ENCODE peak calls at places on chromosomes 5 and 9, in six cellular contexts. J is CD8-positive, alpha-beta T cell; Y is HCT116; K is ascending aorta; C is left ventricle myocardium inferior; U is PC-9. R is an unnamed sample.

GRCh38 chr5:167754501-167754941 is 536.9 kb upstream of the WWC1 start:
- DNase-seq in J (no peak), Y (no peak), K (no peak), C (no peak), U (no peak), R (no peak)

GRCh38 chr9:92724528-92725265 is 39.9 kb downstream of the BICD2 start:
- DNase-seq in J (no peak), Y (no peak), K (no peak), C (no peak), U (no peak), R (peak)

GRCh38 chr9:87063883-87064282 is 116.6 kb upstream of the GAS1 start:
- DNase-seq in J (no peak), Y (no peak), K (peak), C (no peak), U (no peak), R (peak)

GRCh38 chr9:121895836-121896544 is 197.1 kb downstream of the TTLL11 start:
- DNase-seq in J (no peak), Y (no peak), K (no peak), C (peak), U (no peak), R (peak)

GRCh38 chr9:22529426-22530199 is 83.0 kb downstream of the DMRTA1 start:
- DNase-seq in J (no peak), Y (no peak), K (no peak), C (no peak), U (no peak), R (no peak)

GRCh38 chr9:136494531-136495215 is 11.8 kb upstream of the SEC16A start:
- DNase-seq in J (no peak), Y (no peak), K (no peak), C (no peak), U (no peak), R (no peak)

GRCh38 chr9:135858491-135859185 is 48.7 kb downstream of the CAMSAP1 start:
- DNase-seq in J (no peak), Y (no peak), K (no peak), C (no peak), U (no peak), R (peak)

GRCh38 chr5:178121450-178122276 is 8.3 kb downstream of the N4BP3 start:
- DNase-seq in J (no peak), Y (no peak), K (no peak), C (peak), U (no peak), R (no peak)

GRCh38 chr5:7849531-7850240 is 1.2 kb downstream of the CFAP90 start:
- DNase-seq in J (no peak), Y (no peak), K (no peak), C (no peak), U (no peak), R (no peak)

GRCh38 chr5:2751592-2752021 is at the start of gene IRX2:
- DNase-seq in J (no peak), Y (no peak), K (no peak), C (peak), U (no peak), R (no peak)

GRCh38 chr5:143837306-143837848 is 25.4 kb downstream of the HMHB1 start:
- DNase-seq in J (no peak), Y (no peak), K (no peak), C (no peak), U (no peak), R (no peak)

GRCh38 chr5:132526290-132526973 is 16.9 kb downstream of the IL5 start:
- DNase-seq in J (peak), Y (peak), K (no peak), C (no peak), U (peak), R (peak)

GRCh38 chr9:99079542-99079941 is 25.4 kb upstream of the TGFBR1 start:
- DNase-seq in J (no peak), Y (no peak), K (no peak), C (no peak), U (no peak), R (no peak)

GRCh38 chr5:7208911-7209310 is 187.0 kb upstream of the ADCY2 start:
- DNase-seq in J (no peak), Y (no peak), K (peak), C (no peak), U (no peak), R (peak)

GRCh38 chr5:114223866-114224265 is 138.0 kb upstream of the KCNN2 start:
- DNase-seq in J (no peak), Y (peak), K (no peak), C (no peak), U (no peak), R (no peak)

GRCh38 chr9:77846957-77847574 is 184.5 kb downstream of the GNAQ start:
- DNase-seq in J (no peak), Y (no peak), K (no peak), C (no peak), U (no peak), R (no peak)

GRCh38 chr9:133202145-133202513 is 6.9 kb downstream of the OBP2B start:
- DNase-seq in J (no peak), Y (no peak), K (peak), C (no peak), U (no peak), R (no peak)

GRCh38 chr5:139808481-139809330 is 13.1 kb downstream of the PSD2 start:
- DNase-seq in J (peak), Y (no peak), K (no peak), C (peak), U (peak), R (no peak)

GRCh38 chr9:5510360-5510931 is at the start of gene PDCD1LG2:
- DNase-seq in J (no peak), Y (no peak), K (no peak), C (no peak), U (no peak), R (no peak)

GRCh38 chr5:174654442-174654841 is 69.9 kb upstream of the MSX2 start:
- DNase-seq in J (no peak), Y (no peak), K (no peak), C (no peak), U (no peak), R (no peak)

GRCh38 chr5:107289030-107289714 is 381.6 kb downstream of the EFNA5 start:
- DNase-seq in J (no peak), Y (no peak), K (no peak), C (no peak), U (no peak), R (no peak)

GRCh38 chr5:139378941-139379361 is 4.1 kb downstream of the SLC23A1 start:
- DNase-seq in J (no peak), Y (no peak), K (no peak), C (no peak), U (no peak), R (no peak)

GRCh38 chr5:2549902-2550301 is 201.6 kb downstream of the IRX2 start:
- DNase-seq in J (no peak), Y (no peak), K (no peak), C (no peak), U (no peak), R (no peak)

GRCh38 chr5:33852327-33852726 is 39.5 kb downstream of the ADAMTS12 start:
- DNase-seq in J (no peak), Y (no peak), K (no peak), C (no peak), U (no peak), R (no peak)

GRCh38 chr5:107021575-107021974 is 649.2 kb downstream of the EFNA5 start:
- DNase-seq in J (no peak), Y (no peak), K (no peak), C (no peak), U (no peak), R (no peak)

GRCh38 chr5:133247881-133248642 is 196.2 kb downstream of the HSPA4 start:
- DNase-seq in J (no peak), Y (peak), K (no peak), C (no peak), U (peak), R (peak)

GRCh38 chr5:148816822-148817221 is 9.6 kb upstream of the ADRB2 start:
- DNase-seq in J (no peak), Y (no peak), K (no peak), C (no peak), U (no peak), R (no peak)

GRCh38 chr9:111298111-111298510 is 31.9 kb downstream of the OR2K2 start:
- DNase-seq in J (no peak), Y (no peak), K (no peak), C (no peak), U (no peak), R (no peak)

GRCh38 chr9:17117372-17117771 is 17.5 kb upstream of the CNTLN start:
- DNase-seq in J (no peak), Y (no peak), K (no peak), C (no peak), U (no peak), R (no peak)

GRCh38 chr5:6686916-6687409 is 26.3 kb upstream of the TENT4A start:
- DNase-seq in J (no peak), Y (no peak), K (no peak), C (no peak), U (no peak), R (no peak)

GRCh38 chr5:60972225-60972624 is 27.2 kb downstream of the NDUFAF2 start:
- DNase-seq in J (no peak), Y (no peak), K (no peak), C (no peak), U (no peak), R (no peak)

GRCh38 chr9:89452561-89452960 is 45.4 kb downstream of the SEMA4D start:
- DNase-seq in J (no peak), Y (no peak), K (no peak), C (no peak), U (no peak), R (no peak)

GRCh38 chr5:103800728-103801127 is 238.1 kb upstream of the NUDT12 start:
- DNase-seq in J (no peak), Y (no peak), K (no peak), C (no peak), U (no peak), R (peak)

GRCh38 chr5:60598424-60598823 is 101.5 kb downstream of the DEPDC1B start:
- DNase-seq in J (no peak), Y (no peak), K (no peak), C (no peak), U (no peak), R (no peak)

GRCh38 chr5:154159343-154159742 is 31.2 kb upstream of the GALNT10 start:
- DNase-seq in J (no peak), Y (no peak), K (no peak), C (no peak), U (no peak), R (no peak)

GRCh38 chr5:67453526-67453925 is 256.9 kb upstream of the CD180 start:
- DNase-seq in J (no peak), Y (no peak), K (no peak), C (no peak), U (no peak), R (no peak)

GRCh38 chr9:123326662-123327093 is 29.3 kb upstream of the CRB2 start:
- DNase-seq in J (no peak), Y (no peak), K (no peak), C (no peak), U (no peak), R (no peak)
- H3K27ac ChIP-seq in J (no peak), Y (no peak), K (no peak), C (no peak), U (no peak), R (no peak)

GRCh38 chr5:122312670-122312988 is 592 bp downstream of the SNCAIP start:
- DNase-seq in J (no peak), Y (no peak), K (peak), C (peak), U (no peak), R (no peak)
- H3K27ac ChIP-seq in J (no peak), Y (no peak), K (peak), C (peak), U (no peak), R (no peak)

GRCh38 chr5:151248651-151249050 is 4.3 kb upstream of the GM2A start:
- DNase-seq in J (no peak), Y (no peak), K (no peak), C (no peak), U (no peak), R (no peak)

GRCh38 chr5:151243127-151243526 is 9.9 kb upstream of the GM2A start:
- DNase-seq in J (no peak), Y (no peak), K (no peak), C (no peak), U (no peak), R (no peak)

GRCh38 chr5:151244210-151244609 is 8.8 kb upstream of the GM2A start:
- DNase-seq in J (no peak), Y (no peak), K (no peak), C (no peak), U (no peak), R (no peak)

GRCh38 chr5:151243564-151243963 is 9.4 kb upstream of the GM2A start:
- DNase-seq in J (no peak), Y (no peak), K (no peak), C (no peak), U (no peak), R (no peak)

GRCh38 chr5:151245820-151246219 is 7.2 kb upstream of the GM2A start:
- DNase-seq in J (no peak), Y (no peak), K (no peak), C (no peak), U (no peak), R (no peak)
- H3K27ac ChIP-seq in J (no peak), Y (no peak), K (no peak), C (no peak), U (no peak), R (no peak)

GRCh38 chr5:81856948-81857928 is 106.3 kb upstream of the SSBP2 start:
- DNase-seq in J (no peak), Y (no peak), K (peak), C (peak), U (peak), R (peak)
- H3K27ac ChIP-seq in J (no peak), Y (no peak), K (peak), C (peak), U (no peak), R (peak)

DNA sequence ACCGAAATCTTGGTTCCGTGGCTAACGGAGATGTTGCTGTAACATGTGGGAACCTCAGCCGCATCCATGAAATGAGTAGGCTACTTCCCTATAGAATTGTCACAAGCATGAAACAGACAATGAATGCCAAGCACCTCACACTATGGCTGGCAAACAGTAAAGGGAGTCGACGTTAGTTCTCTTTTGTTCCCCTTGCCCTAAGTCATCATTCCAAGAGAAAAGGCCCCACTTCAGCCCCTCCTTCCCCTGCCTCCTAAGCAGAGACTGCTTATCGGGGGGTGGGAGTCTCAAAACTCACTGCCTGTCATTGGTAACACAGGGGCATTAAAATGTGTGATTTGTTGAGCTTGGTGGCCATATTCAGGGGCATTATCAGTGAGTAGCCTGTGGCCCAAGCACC is 159.6 kb downstream of the MAPKAP1 start:
- DNase-seq in J (no peak), Y (no peak), K (no peak), C (no peak), U (no peak), R (no peak)
- H3K27ac ChIP-seq in J (no peak), Y (no peak), K (no peak), C (peak), U (no peak), R (peak)

DNA sequence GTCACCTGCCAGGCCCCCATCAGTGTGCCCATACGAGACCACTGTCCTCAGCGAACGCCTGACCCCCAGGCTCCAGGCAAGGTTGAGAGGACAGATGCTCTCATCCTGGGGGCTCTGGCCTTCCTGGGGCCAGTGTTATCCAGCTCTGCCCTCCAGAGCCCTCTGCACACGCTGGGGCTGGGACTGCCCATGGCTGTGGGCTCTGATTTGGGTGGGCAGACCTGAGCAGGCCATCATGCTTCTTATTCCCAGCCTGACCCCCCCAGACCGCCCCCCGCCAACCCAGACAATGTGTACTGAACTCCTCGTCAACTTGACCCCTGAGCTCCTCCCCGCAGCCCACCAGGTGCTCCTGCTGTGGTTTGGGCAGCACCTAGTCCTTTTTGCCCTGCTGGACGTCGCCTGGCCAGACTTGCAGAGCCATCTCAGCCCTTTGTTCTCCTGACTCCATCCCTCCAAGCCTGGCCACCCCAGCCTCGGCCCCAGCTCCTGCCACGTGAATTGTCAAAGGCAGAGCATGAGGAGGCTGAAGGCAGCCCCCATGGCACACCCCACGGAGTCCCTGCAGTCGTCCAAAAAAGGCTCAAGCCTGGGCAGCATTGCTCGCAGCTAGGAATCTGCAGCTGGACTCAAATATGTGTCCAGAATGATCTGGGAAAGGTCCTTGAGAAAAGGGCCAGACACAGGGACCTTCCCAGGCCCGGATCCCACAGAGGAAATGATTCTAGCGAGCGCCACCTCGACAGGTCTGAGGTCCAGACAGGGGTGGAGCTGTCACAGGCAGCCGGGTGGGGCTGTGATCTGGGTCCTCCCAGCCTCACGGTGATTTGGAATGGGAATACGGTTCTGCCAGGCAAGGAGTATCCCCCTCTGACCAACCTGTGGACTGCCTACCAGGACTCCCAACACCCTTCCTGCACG is 87.0 kb downstream of the ADAMTS2 start:
- DNase-seq in J (no peak), Y (no peak), K (peak), C (no peak), U (no peak), R (no peak)
- H3K27ac ChIP-seq in J (no peak), Y (no peak), K (no peak), C (peak), U (no peak), R (no peak)

GRCh38 chr5:145854651-145855258 is 18.1 kb downstream of the GRXCR2 start:
- DNase-seq in J (no peak), Y (peak), K (no peak), C (no peak), U (peak), R (no peak)

GRCh38 chr5:145855842-145856267 is 17.0 kb downstream of the GRXCR2 start:
- DNase-seq in J (no peak), Y (no peak), K (no peak), C (no peak), U (no peak), R (peak)

GRCh38 chr5:145853952-145854351 is 18.8 kb upstream of the PRELID2 start:
- DNase-seq in J (no peak), Y (no peak), K (no peak), C (no peak), U (no peak), R (no peak)

GRCh38 chr5:145856285-145856818 is 16.5 kb downstream of the GRXCR2 start:
- DNase-seq in J (no peak), Y (no peak), K (peak), C (peak), U (peak), R (peak)

DNA sequence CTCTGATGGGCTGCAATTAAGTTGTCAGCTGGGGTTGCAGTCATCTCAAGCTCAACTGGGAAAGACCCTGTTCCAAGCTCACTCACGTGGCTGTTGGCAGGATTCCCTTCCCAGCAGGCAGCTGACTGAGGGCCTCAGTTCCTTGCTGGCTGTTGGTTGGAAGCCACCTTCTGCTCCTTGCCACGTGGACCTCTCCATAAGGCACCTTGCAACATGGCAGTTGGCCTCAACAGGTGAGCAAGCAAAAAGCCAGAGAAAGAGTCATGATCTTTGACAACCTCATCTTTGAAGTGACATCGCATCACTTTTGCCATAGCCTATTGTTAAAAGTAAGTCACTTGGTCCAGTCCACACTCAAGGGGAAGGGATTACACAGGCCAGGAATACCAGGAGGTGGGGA is 17.8 kb upstream of the PRELID2 start:
- DNase-seq in J (no peak), Y (no peak), K (no peak), C (no peak), U (no peak), R (no peak)
- H3K27ac ChIP-seq in J (no peak), Y (no peak), K (no peak), C (no peak), U (no peak), R (no peak)

GRCh38 chr5:35162848-35163770 is 67.2 kb downstream of the PRLR start:
- DNase-seq in J (no peak), Y (no peak), K (no peak), C (no peak), U (no peak), R (no peak)

GRCh38 chr5:35158627-35159369 is 71.5 kb downstream of the PRLR start:
- DNase-seq in J (no peak), Y (no peak), K (no peak), C (no peak), U (no peak), R (no peak)

GRCh38 chr5:35159370-35159742 is 70.9 kb downstream of the PRLR start:
- DNase-seq in J (no peak), Y (no peak), K (no peak), C (no peak), U (no peak), R (peak)

GRCh38 chr5:35160486-35161116 is 69.7 kb downstream of the PRLR start:
- DNase-seq in J (no peak), Y (no peak), K (no peak), C (no peak), U (no peak), R (no peak)

DNA sequence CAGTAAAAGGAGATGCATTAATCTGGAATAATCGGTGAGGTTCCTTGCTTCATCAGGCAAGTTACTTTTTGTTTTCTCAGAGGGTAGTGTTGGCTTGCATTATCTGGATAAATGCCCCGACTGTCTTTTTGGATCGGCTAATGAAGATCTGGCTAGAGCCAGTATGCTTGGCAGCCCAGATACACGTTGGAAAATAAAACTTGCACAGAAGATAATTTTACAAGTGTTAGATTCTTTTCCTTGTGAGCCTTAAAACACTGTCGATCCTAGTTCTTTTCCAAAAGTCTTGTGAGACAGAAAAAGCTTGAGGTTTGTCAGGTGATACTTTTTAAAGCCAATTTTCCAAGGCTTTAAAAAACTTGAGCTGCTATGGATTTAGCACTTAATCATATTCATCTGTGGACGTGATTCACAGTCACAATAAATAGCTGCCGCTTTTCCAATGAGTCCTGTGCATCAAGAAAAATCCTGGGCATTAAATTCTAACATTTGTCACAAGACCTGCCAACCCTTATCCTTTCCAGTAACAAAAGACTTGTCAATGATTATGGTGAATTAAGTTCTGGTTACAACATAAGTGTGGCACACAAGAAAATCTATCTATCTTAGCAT is 68.5 kb downstream of the PRLR start:
- DNase-seq in J (no peak), Y (no peak), K (no peak), C (no peak), U (no peak), R (no peak)
- H3K27ac ChIP-seq in J (no peak), Y (no peak), K (no peak), C (no peak), U (no peak), R (no peak)